ENCODE peak calls at places on chromosomes 13 and 19, in four cellular contexts. G is HCT116, F is SK-N-SH, S is GM23338. V is an unnamed sample. For H3K9me2 and H3K4me1, the result is how much of the 10 kb centered on the place peaks cover.

GRCh38 chr19:29211562-29212416 is 1.2 kb downstream of the UQCRFS1 start:
- DNase-seq in G (no peak), F (peak), S (peak), V (peak)

GRCh38 chr13:33471182-33471581 is 185.6 kb upstream of the STARD13 start:
- DNase-seq in G (no peak), F (no peak), S (no peak), V (no peak)

GRCh38 chr19:48913114-48913513 is 13.0 kb downstream of the NUCB1 start:
- DNase-seq in G (no peak), F (no peak), S (peak), V (peak)

GRCh38 chr13:35720690-35721554 is 244.4 kb upstream of the MAB21L1 start:
- DNase-seq in G (peak), F (peak), S (peak), V (peak)

GRCh38 chr13:98240974-98241373 is 63.9 kb upstream of the RNF113B start:
- DNase-seq in G (no peak), F (no peak), S (no peak), V (no peak)

GRCh38 chr13:94121686-94122085 is 357.8 kb downstream of the DCT start:
- DNase-seq in G (no peak), F (no peak), S (no peak), V (peak)

GRCh38 chr19:15324791-15325519 is 7.4 kb downstream of the BRD4 start:
- DNase-seq in G (no peak), F (no peak), S (no peak), V (no peak)

GRCh38 chr19:21812448-21812847 is 23.5 kb downstream of the ZNF43 start:
- DNase-seq in G (no peak), F (no peak), S (no peak), V (no peak)

GRCh38 chr13:110648848-110649421 is 33.6 kb downstream of the NAXD start:
- DNase-seq in G (no peak), F (no peak), S (no peak), V (no peak)

GRCh38 chr19:45376045-45376724 is 5.8 kb upstream of the ERCC2 start:
- DNase-seq in G (peak), F (peak), S (peak), V (peak)

GRCh38 chr13:86000546-86000945 is 201.3 kb upstream of the SLITRK6 start:
- DNase-seq in G (no peak), F (no peak), S (no peak), V (no peak)

GRCh38 chr13:86002921-86003488 is 203.8 kb upstream of the SLITRK6 start:
- DNase-seq in G (no peak), F (no peak), S (no peak), V (no peak)

DNA sequence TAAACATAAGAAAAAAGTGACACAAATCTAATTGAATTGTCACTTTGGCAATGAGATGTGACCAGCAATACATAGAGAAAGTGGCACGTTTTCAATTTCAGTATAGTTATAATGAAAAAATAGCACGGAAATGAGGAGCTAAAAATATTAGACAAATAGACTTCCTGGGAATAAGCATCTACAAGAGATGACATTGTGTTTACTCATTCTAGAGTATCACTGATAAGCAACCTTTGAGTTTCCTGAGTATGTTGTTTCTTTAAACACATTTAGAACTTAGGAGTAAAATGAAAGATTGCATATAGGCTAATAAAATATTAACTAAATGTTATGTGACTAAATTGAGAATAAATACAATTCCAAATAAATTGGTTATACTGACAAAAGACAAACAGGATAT is 207.1 kb upstream of the SLITRK6 start:
- DNase-seq in G (no peak), F (no peak), S (no peak), V (no peak)
- H3K9me2 ChIP-seq in G (under half), F (under half), S (under half), V (under half)

GRCh38 chr19:3360494-3361383 is 5.6 kb upstream of the NFIC start:
- DNase-seq in G (no peak), F (peak), S (peak), V (peak)
- H3K4me1 ChIP-seq in G (under half), F (under half), S (under half), V (under half)

GRCh38 chr19:18484992-18485391 is 36.9 kb downstream of the ELL start:
- DNase-seq in G (no peak), F (no peak), S (no peak), V (no peak)

GRCh38 chr19:18487576-18488402 is 34.1 kb downstream of the ELL start:
- DNase-seq in G (no peak), F (no peak), S (no peak), V (no peak)

GRCh38 chr19:18488838-18489626 is 32.8 kb downstream of the ELL start:
- DNase-seq in G (no peak), F (peak), S (peak), V (no peak)

GRCh38 chr19:18488403-18488723 is 33.5 kb downstream of the ELL start:
- DNase-seq in G (no peak), F (peak), S (no peak), V (peak)

DNA sequence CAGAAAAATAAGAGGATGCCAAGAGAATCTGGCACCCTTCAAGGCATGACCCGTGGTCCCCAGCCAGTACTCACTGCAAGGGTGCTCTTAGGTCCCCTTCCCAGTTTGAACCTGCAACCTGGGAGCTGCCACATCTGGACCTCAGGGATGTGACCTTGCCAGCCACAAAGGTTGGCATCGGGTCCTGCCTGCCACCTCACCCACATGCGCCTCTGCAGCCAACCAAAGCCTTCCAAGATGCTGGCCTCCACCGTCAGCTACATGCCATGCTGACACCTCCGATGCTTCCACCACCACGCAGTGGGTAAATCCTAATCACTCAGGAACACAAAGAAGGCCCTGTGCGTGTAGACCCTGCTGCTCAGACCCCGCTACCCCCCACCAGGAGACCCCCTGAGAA is 35.1 kb downstream of the ELL start:
- DNase-seq in G (no peak), F (no peak), S (no peak), V (no peak)
- TF ChIP-seq EZH2phosphoT487 in G (no peak), F (no peak), S (no peak), V (no peak)

GRCh38 chr13:44474122-44474910 is 100.7 kb downstream of the SERP2 start:
- DNase-seq in G (peak), F (no peak), S (peak), V (peak)

GRCh38 chr13:44471686-44472085 is 98.1 kb downstream of the SERP2 start:
- DNase-seq in G (no peak), F (no peak), S (no peak), V (peak)

GRCh38 chr13:44465318-44465717 is 91.7 kb downstream of the SERP2 start:
- DNase-seq in G (no peak), F (no peak), S (no peak), V (peak)

GRCh38 chr13:44470623-44471562 is 97.3 kb downstream of the SERP2 start:
- DNase-seq in G (peak), F (no peak), S (peak), V (peak)
- H3K9me2 ChIP-seq in G (under half), F (under half), S (under half), V (under half)

GRCh38 chr13:51636349-51636890 is 52.2 kb downstream of the WDFY2 start:
- DNase-seq in G (no peak), F (no peak), S (no peak), V (no peak)

GRCh38 chr13:51637852-51638496 is 53.7 kb downstream of the WDFY2 start:
- DNase-seq in G (no peak), F (no peak), S (no peak), V (no peak)

GRCh38 chr13:51639171-51639570 is 54.9 kb downstream of the WDFY2 start:
- DNase-seq in G (no peak), F (no peak), S (no peak), V (no peak)

GRCh38 chr13:51635137-51635878 is 51.0 kb downstream of the WDFY2 start:
- DNase-seq in G (no peak), F (peak), S (no peak), V (no peak)

DNA sequence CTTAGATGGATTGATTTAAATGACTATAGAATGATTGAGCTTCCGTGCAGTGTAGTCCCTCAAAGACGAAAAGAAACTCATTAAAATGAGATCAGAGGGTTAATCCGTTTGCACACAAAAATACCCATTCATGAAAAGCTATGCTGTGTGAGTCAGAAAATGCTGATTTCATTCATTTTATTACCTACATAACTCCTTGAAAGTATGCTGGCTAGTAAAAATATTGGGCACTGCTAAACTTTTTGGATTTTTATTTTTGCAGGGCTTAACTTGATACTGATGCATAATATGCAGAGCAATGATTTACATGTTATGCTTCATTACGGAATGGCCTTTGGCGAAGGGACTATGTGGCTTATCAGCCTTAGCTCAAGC is 54.2 kb downstream of the WDFY2 start:
- DNase-seq in G (no peak), F (no peak), S (no peak), V (peak)
- H3K4me1 ChIP-seq in G (under half), F (under half), S (half or more), V (half or more)

GRCh38 chr19:8585057-8585893 is 8.0 kb upstream of the MYO1F start:
- DNase-seq in G (no peak), F (no peak), S (no peak), V (no peak)
- TF ChIP-seq EZH2phosphoT487 in G (no peak), F (no peak), S (no peak), V (no peak)

DNA sequence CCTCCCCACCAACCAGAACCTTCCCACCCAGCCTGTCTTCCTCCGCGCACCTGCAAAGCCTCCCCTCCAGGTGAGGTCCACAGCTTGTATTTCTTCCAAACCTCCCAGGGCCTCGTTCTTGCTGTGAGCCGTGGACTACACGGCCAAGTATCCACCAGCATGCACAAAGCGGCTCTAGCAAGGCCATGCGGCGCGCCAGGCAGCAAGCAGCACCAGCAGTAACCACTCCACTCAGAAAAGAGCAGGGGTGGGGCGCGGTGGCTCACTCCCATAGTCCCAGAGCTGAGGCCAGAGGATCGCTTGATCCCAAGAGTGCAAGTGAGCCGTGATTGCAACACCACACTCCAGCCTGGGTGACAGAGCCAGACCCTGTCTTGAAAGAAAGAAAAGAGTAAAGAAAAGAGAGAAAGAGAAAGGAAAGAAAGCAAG is 4.7 kb downstream of the CCDC8 start:
- DNase-seq in G (no peak), F (no peak), S (no peak), V (peak)
- H3K9me2 ChIP-seq in G (under half), F (under half), S (under half), V (under half)

GRCh38 chr13:114226699-114227323 is 7.9 kb upstream of the CDC16 start:
- DNase-seq in G (peak), F (peak), S (peak), V (peak)
- H3K4me1 ChIP-seq in G (under half), F (under half), S (under half), V (under half)